ENCODE peak calls at places on chromosomes 7 and 10, in four cellular contexts. I is sigmoid colon, A is heart left ventricle, X is heart right ventricle. H is an unnamed sample.

GRCh38 chr7:4100691-4101090 is 581.4 kb upstream of the FOXK1 start:
- DNase-seq in I (no peak), X (no peak), A (no peak), H (no peak)

GRCh38 chr10:9239298-9239697 is 1184.8 kb downstream of the GATA3 start:
- DNase-seq in A (no peak), I (no peak), X (no peak), H (no peak)

GRCh38 chr10:70478191-70479160 is at the start of gene PALD1:
- DNase-seq in X (peak), I (peak), A (peak), H (peak)

GRCh38 chr10:112811741-112812551 is 138.1 kb upstream of the TCF7L2 start:
- DNase-seq in X (no peak), I (no peak), A (no peak), H (no peak)

GRCh38 chr7:23268167-23268566 is 21.6 kb downstream of the GPNMB start:
- DNase-seq in X (no peak), I (no peak), A (no peak), H (no peak)

GRCh38 chr10:70596860-70597809 is 5.4 kb downstream of the PRF1 start:
- DNase-seq in A (no peak), I (no peak), X (no peak), H (no peak)

GRCh38 chr7:45652630-45653029 is 78.5 kb downstream of the ADCY1 start:
- DNase-seq in A (no peak), X (no peak), I (no peak), H (no peak)

GRCh38 chr10:120431356-120431755 is 25.7 kb upstream of the PLPP4 start:
- DNase-seq in A (no peak), I (no peak), X (no peak), H (no peak)

GRCh38 chr7:6375346-6376101 is 72.2 kb downstream of the DAGLB start:
- DNase-seq in I (no peak), A (no peak), X (no peak), H (no peak)

GRCh38 chr7:3914385-3914784 is 613.3 kb downstream of the SDK1 start:
- DNase-seq in I (no peak), A (no peak), X (no peak), H (no peak)

GRCh38 chr7:25263292-25263691 is 35.0 kb upstream of the NPVF start:
- DNase-seq in A (no peak), X (no peak), I (no peak), H (no peak)

GRCh38 chr7:110204527-110204926 is 886.4 kb upstream of the LRRN3 start:
- DNase-seq in I (no peak), X (no peak), A (no peak), H (no peak)

GRCh38 chr10:101071266-101071884 is 9.6 kb downstream of the KAZALD1 start:
- DNase-seq in X (no peak), A (no peak), I (peak), H (no peak)

GRCh38 chr10:97267671-97268070 is 24.8 kb downstream of the ARHGAP19 start:
- DNase-seq in X (no peak), I (no peak), A (no peak), H (no peak)

GRCh38 chr10:85222300-85222699 is 893.9 kb downstream of the CCSER2 start:
- DNase-seq in I (no peak), A (no peak), X (no peak), H (no peak)

GRCh38 chr7:101880536-101881443 is 63.4 kb downstream of the CUX1 start:
- DNase-seq in I (no peak), X (no peak), A (no peak), H (no peak)

GRCh38 chr10:97131702-97132101 is 54.1 kb downstream of the SLIT1 start:
- DNase-seq in A (no peak), X (no peak), I (no peak), H (no peak)

GRCh38 chr10:44827431-44828006 is 83.6 kb upstream of the TMEM72 start:
- DNase-seq in I (no peak), A (no peak), X (peak), H (no peak)

GRCh38 chr7:44155191-44156185 is 14.4 kb upstream of the MYL7 start:
- DNase-seq in I (peak), A (no peak), X (no peak), H (no peak)

GRCh38 chr10:7260412-7260900 is 150.4 kb downstream of the SFMBT2 start:
- DNase-seq in X (no peak), A (peak), I (peak), H (peak)

GRCh38 chr10:43138757-43139241 is 554 bp downstream of the CSGALNACT2 start:
- DNase-seq in I (no peak), A (no peak), X (no peak), H (peak)

GRCh38 chr10:124362572-124362971 is 56.2 kb downstream of the OAT start:
- DNase-seq in X (no peak), A (no peak), I (no peak), H (no peak)

GRCh38 chr10:70571636-70572439 is 30.7 kb downstream of the PRF1 start:
- DNase-seq in A (no peak), I (peak), X (no peak), H (peak)

GRCh38 chr10:35208536-35208935 is 81.9 kb downstream of the CREM start:
- DNase-seq in I (no peak), A (no peak), X (no peak), H (no peak)

GRCh38 chr7:119026391-119026790 is 801.9 kb downstream of the ANKRD7 start:
- DNase-seq in A (no peak), I (no peak), X (no peak), H (no peak)

GRCh38 chr10:23344251-23344841 is at the start of gene C10orf67:
- DNase-seq in I (no peak), X (peak), A (peak), H (peak)

GRCh38 chr7:2511769-2512168 is 7.8 kb upstream of the LFNG start:
- DNase-seq in A (no peak), X (no peak), I (no peak), H (no peak)

GRCh38 chr7:112080441-112080840 is 125.8 kb downstream of the DOCK4 start:
- DNase-seq in I (no peak), A (no peak), X (no peak), H (no peak)

GRCh38 chr7:11970132-11970531 is 138.1 kb upstream of the THSD7A start:
- DNase-seq in I (no peak), A (no peak), X (no peak), H (no peak)

GRCh38 chr7:120852700-120853099 is 5.2 kb downstream of the TSPAN12 start:
- DNase-seq in I (no peak), A (no peak), X (no peak), H (no peak)

GRCh38 chr10:84846646-84847045 is 518.3 kb downstream of the CCSER2 start:
- DNase-seq in X (no peak), I (no peak), A (no peak), H (no peak)

GRCh38 chr7:69708857-69709256 is 110.6 kb downstream of the AUTS2 start:
- DNase-seq in X (no peak), A (no peak), I (no peak), H (no peak)

GRCh38 chr10:72218329-72218728 is 2.3 kb upstream of the ASCC1 start:
- DNase-seq in A (no peak), I (no peak), X (no peak), H (no peak)
- H3K4me3 ChIP-seq in A (no peak), I (no peak), X (no peak), H (no peak)

GRCh38 chr10:17290226-17290625 is 62.2 kb downstream of the VIM start:
- DNase-seq in I (no peak), X (no peak), A (no peak), H (no peak)
- TF ChIP-seq CTCF in I (no peak), X (peak), A (peak), H (no peak)

DNA sequence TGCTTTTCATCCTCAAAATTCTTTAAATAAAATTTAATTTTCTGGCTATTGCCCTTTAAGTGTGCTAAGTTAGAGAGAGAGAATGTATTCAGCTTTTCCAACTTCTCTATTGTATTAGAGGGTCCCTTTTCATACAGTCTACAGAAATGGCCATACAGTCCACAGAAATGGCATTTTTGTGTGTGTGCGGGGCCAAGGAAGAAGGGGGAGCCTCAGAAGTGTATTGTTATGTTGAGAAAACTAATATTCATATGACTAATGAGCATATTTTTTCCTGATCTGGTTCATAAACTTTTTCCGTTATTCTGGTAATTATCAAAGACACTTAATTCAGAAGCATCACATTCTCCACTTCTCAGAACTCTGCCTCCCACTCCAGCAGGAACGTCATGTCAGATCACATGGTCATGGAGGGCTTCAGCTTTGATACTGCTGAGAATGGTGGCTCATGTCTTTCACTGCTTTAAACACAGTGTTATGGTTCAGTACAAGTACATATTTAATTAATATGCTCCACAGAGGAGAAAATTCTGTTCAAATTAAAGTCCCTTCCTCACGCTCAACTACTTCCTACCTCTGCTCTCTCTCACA is 37.1 kb downstream of the ELMO1 start:
- DNase-seq in I (no peak), A (no peak), X (no peak), H (no peak)
- H3K4me3 ChIP-seq in I (no peak), A (no peak), X (no peak), H (no peak)

GRCh38 chr10:128431997-128432396 is 305.8 kb upstream of the MKI67 start:
- DNase-seq in X (no peak), A (no peak), I (no peak), H (no peak)
- TF ChIP-seq CTCF in X (no peak), A (no peak), I (no peak), H (no peak)

DNA sequence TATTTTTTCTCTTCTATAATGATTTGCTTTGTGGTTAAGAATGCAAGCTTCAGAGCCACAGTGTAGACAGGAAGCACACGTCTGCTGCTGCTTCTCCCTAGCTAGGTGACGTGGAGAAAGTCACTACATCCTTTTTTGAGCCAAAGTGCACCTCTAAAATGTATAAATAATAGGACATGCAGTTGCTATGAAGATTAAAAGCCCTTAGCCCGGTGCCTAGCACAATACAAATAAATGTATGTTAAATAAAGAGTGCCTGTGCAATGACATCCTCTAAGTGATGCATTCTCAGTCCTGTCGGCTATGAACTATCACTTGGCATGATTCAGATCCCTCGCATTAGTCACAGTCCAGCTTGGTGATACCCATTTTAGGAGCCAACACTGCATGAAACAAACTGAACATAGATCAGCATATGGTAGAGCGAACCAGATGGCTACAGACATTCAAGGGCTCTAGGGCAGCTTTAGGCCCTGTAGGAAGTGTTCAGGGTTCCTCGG is 4.8 kb upstream of the TRDMT1 start:
- DNase-seq in A (no peak), I (no peak), X (no peak), H (no peak)
- H3K4me3 ChIP-seq in A (no peak), I (no peak), X (no peak), H (no peak)

GRCh38 chr10:60952846-60953220 is 8.8 kb upstream of the RHOBTB1 start:
- DNase-seq in A (no peak), X (no peak), I (no peak), H (no peak)
- TF ChIP-seq CTCF in A (no peak), X (no peak), I (no peak), H (no peak)

DNA sequence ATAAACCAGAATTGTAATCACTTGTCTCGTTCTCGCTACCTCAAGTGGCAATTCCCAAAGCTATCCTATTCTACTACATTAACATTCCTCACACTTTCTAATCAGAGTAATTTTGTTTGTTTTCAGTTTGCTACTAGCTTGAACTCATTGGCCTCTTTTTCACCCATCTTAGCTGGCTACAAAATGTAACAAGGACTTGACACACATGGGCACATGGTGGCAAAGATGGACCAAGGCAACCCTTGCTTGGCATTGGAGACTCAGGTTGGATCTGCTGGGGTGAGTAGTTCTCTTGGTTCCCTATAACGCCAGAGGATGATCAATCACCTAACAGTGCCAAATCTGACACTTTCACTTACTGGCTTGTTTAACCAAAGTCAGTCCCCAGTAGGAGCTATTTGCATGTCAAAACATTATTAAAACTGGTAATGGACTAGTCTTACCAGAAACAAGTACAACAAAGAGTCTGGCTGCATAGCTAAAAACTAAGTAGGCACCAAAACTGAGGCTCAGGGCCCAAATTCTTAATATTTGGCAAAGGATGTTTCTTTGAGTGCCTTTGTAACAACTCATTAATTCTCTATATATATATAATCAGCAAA is 1.9 kb downstream of the USP6NL start:
- DNase-seq in I (no peak), A (no peak), X (no peak), H (no peak)
- H3K4me3 ChIP-seq in I (no peak), A (no peak), X (peak), H (no peak)

H was measured in left lung.